ENCODE peak calls at places on chromosomes 4 and X, in five cellular contexts. G, D, C, P and O are unnamed samples.

GRCh38 chr4:72591547-72591946 is 22.5 kb upstream of the ADAMTS3 start:
- DNase-seq in G (no peak), D (no peak), C (no peak), P (no peak), O (no peak)

GRCh38 chr4:153154010-153154975 is 50.0 kb upstream of the TRIM2 start:
- DNase-seq in G (no peak), D (no peak), C (no peak), P (peak; percentile 29), O (no peak)

GRCh38 chrX:151694661-151695582 is at the start of gene PRRG3:
- DNase-seq in G (no peak), D (no peak), C (peak; percentile 7), P (no peak), O (no peak)

GRCh38 chr4:2247128-2248043 is 5.5 kb upstream of the HAUS3 start:
- DNase-seq in G (peak; percentile 15), D (no peak), C (no peak), P (no peak), O (no peak)

GRCh38 chr4:123554819-123555499 is 158.4 kb downstream of the SPRY1 start:
- DNase-seq in G (no peak), D (no peak), C (no peak), P (no peak), O (no peak)

GRCh38 chr4:146124023-146124680 is 51.4 kb upstream of the LSM6 start:
- DNase-seq in G (no peak), D (no peak), C (no peak), P (no peak), O (no peak)

GRCh38 chrX:72021975-72022374 is 109.7 kb downstream of the RTL5 start:
- DNase-seq in G (no peak), D (peak; percentile 48), C (no peak), P (no peak), O (no peak)

GRCh38 chr4:41142946-41143720 is 71.2 kb downstream of the APBB2 start:
- DNase-seq in G (peak; percentile 74), D (no peak), C (no peak), P (no peak), O (no peak)

GRCh38 chrX:151393514-151393913 is 3.5 kb upstream of the VMA21 start:
- DNase-seq in G (no peak), D (peak; percentile 65), C (no peak), P (peak; percentile 78), O (peak; percentile 14)

GRCh38 chr4:56907489-56908205 is at the start of gene REST:
- DNase-seq in G (peak; percentile 72), D (peak; percentile 84), C (peak; percentile 76), P (peak; percentile 87), O (peak; percentile 12)

GRCh38 chr4:64781737-64782326 is 372.6 kb upstream of the TECRL start:
- DNase-seq in G (no peak), D (peak; percentile 32), C (no peak), P (no peak), O (no peak)

GRCh38 chr4:8510611-8511285 is 69.4 kb upstream of the GPR78 start:
- DNase-seq in G (no peak), D (no peak), C (no peak), P (no peak), O (no peak)

GRCh38 chr4:37623125-37623524 is 63.1 kb downstream of the RELL1 start:
- DNase-seq in G (no peak), D (no peak), C (no peak), P (no peak), O (no peak)

GRCh38 chrX:107654778-107655761 is 26.8 kb downstream of the PRPS1 start:
- DNase-seq in G (peak; percentile 50), D (peak; percentile 61), C (peak; percentile 57), P (peak; percentile 59), O (no peak)

GRCh38 chr4:111323496-111323895 is 700.6 kb upstream of the PITX2 start:
- DNase-seq in G (no peak), D (no peak), C (no peak), P (no peak), O (no peak)

GRCh38 chr4:1026115-1026514 is 14.7 kb downstream of the FGFRL1 start:
- DNase-seq in G (no peak), D (no peak), C (no peak), P (no peak), O (no peak)